ENCODE peak calls at places on chromosomes 16 and 17, in nine cellular contexts. One of them, this sample, is unnamed. For H3K4me1, the result is how much of the 10 kb centered on the place peaks cover.

GRCh38 chr16:85104821-85105391 is 7.4 kb downstream of the CIBAR2 start:
- DNase-seq in heart left ventricle: no peak
- DNase-seq in HCT116: no peak
- DNase-seq in esophagus muscularis mucosa: no peak
- DNase-seq in upper lobe of left lung: peak
- DNase-seq in GM12878: peak
- DNase-seq in breast epithelium: no peak
- DNase-seq in ovary: no peak
- DNase-seq in prostate gland: no peak
- DNase-seq in this sample: no peak

GRCh38 chr17:77730376-77730775 is 228.1 kb upstream of the TNRC6C start:
- DNase-seq in ovary: no peak
- DNase-seq in upper lobe of left lung: no peak
- DNase-seq in prostate gland: no peak
- DNase-seq in GM12878: no peak
- DNase-seq in heart left ventricle: no peak
- DNase-seq in esophagus muscularis mucosa: no peak
- DNase-seq in HCT116: no peak
- DNase-seq in breast epithelium: no peak
- DNase-seq in this sample: no peak

GRCh38 chr16:53744449-53744848 is 40.5 kb downstream of the FTO start:
- DNase-seq in esophagus muscularis mucosa: no peak
- DNase-seq in prostate gland: no peak
- DNase-seq in upper lobe of left lung: no peak
- DNase-seq in heart left ventricle: no peak
- DNase-seq in breast epithelium: no peak
- DNase-seq in GM12878: no peak
- DNase-seq in ovary: no peak
- DNase-seq in HCT116: no peak
- DNase-seq in this sample: no peak

GRCh38 chr16:16915771-16916170 is 536.8 kb downstream of the NPIPA7 start:
- DNase-seq in HCT116: no peak
- DNase-seq in upper lobe of left lung: no peak
- DNase-seq in ovary: no peak
- DNase-seq in breast epithelium: no peak
- DNase-seq in GM12878: no peak
- DNase-seq in prostate gland: no peak
- DNase-seq in esophagus muscularis mucosa: no peak
- DNase-seq in heart left ventricle: no peak
- DNase-seq in this sample: no peak

GRCh38 chr17:767076-767475 is 15.0 kb downstream of the GLOD4 start:
- DNase-seq in heart left ventricle: no peak
- DNase-seq in upper lobe of left lung: no peak
- DNase-seq in breast epithelium: no peak
- DNase-seq in HCT116: no peak
- DNase-seq in ovary: no peak
- DNase-seq in prostate gland: no peak
- DNase-seq in esophagus muscularis mucosa: no peak
- DNase-seq in GM12878: no peak
- DNase-seq in this sample: no peak

GRCh38 chr17:16916557-16916920 is 55.4 kb downstream of the TNFRSF13B start:
- DNase-seq in ovary: no peak
- DNase-seq in GM12878: no peak
- DNase-seq in breast epithelium: peak
- DNase-seq in upper lobe of left lung: no peak
- DNase-seq in prostate gland: no peak
- DNase-seq in HCT116: no peak
- DNase-seq in esophagus muscularis mucosa: no peak
- DNase-seq in heart left ventricle: no peak
- DNase-seq in this sample: no peak

GRCh38 chr16:68539704-68540370 is 746 bp downstream of the ZFP90 start:
- DNase-seq in heart left ventricle: no peak
- DNase-seq in prostate gland: no peak
- DNase-seq in breast epithelium: no peak
- DNase-seq in GM12878: no peak
- DNase-seq in HCT116: no peak
- DNase-seq in upper lobe of left lung: no peak
- DNase-seq in ovary: no peak
- DNase-seq in esophagus muscularis mucosa: no peak
- DNase-seq in this sample: peak

GRCh38 chr17:58319181-58320162 is 9.1 kb downstream of the TSPOAP1 start:
- DNase-seq in heart left ventricle: peak
- DNase-seq in HCT116: no peak
- DNase-seq in GM12878: no peak
- DNase-seq in prostate gland: no peak
- DNase-seq in upper lobe of left lung: no peak
- DNase-seq in breast epithelium: peak
- DNase-seq in ovary: peak
- DNase-seq in esophagus muscularis mucosa: no peak
- DNase-seq in this sample: no peak

GRCh38 chr16:24013733-24014645 is 178.2 kb downstream of the PRKCB start:
- DNase-seq in HCT116: no peak
- DNase-seq in GM12878: peak
- DNase-seq in breast epithelium: no peak
- DNase-seq in prostate gland: no peak
- DNase-seq in heart left ventricle: no peak
- DNase-seq in upper lobe of left lung: peak
- DNase-seq in esophagus muscularis mucosa: no peak
- DNase-seq in ovary: no peak
- DNase-seq in this sample: no peak

GRCh38 chr16:2663553-2664521 is 18.5 kb upstream of the KCTD5 start:
- DNase-seq in GM12878: no peak
- DNase-seq in breast epithelium: no peak
- DNase-seq in HCT116: no peak
- DNase-seq in esophagus muscularis mucosa: no peak
- DNase-seq in prostate gland: peak
- DNase-seq in heart left ventricle: no peak
- DNase-seq in ovary: no peak
- DNase-seq in upper lobe of left lung: peak
- DNase-seq in this sample: no peak

GRCh38 chr16:12927591-12927990 is 26.2 kb downstream of the SHISA9 start:
- DNase-seq in prostate gland: no peak
- DNase-seq in HCT116: no peak
- DNase-seq in ovary: no peak
- DNase-seq in upper lobe of left lung: no peak
- DNase-seq in breast epithelium: no peak
- DNase-seq in esophagus muscularis mucosa: no peak
- DNase-seq in GM12878: no peak
- DNase-seq in heart left ventricle: no peak
- DNase-seq in this sample: no peak

GRCh38 chr16:77299395-77299794 is 100.2 kb downstream of the SYCE1L start:
- DNase-seq in breast epithelium: no peak
- DNase-seq in prostate gland: no peak
- DNase-seq in HCT116: no peak
- DNase-seq in heart left ventricle: no peak
- DNase-seq in esophagus muscularis mucosa: no peak
- DNase-seq in ovary: no peak
- DNase-seq in upper lobe of left lung: no peak
- DNase-seq in GM12878: peak
- DNase-seq in this sample: no peak

GRCh38 chr16:57528499-57529323 is 7.7 kb downstream of the CCDC102A start:
- DNase-seq in HCT116: no peak
- DNase-seq in esophagus muscularis mucosa: no peak
- DNase-seq in breast epithelium: no peak
- DNase-seq in heart left ventricle: peak
- DNase-seq in prostate gland: no peak
- DNase-seq in ovary: peak
- DNase-seq in GM12878: no peak
- DNase-seq in upper lobe of left lung: no peak
- DNase-seq in this sample: peak

GRCh38 chr16:74813109-74813641 is 38.6 kb upstream of the FA2H start:
- DNase-seq in upper lobe of left lung: peak
- DNase-seq in heart left ventricle: peak
- DNase-seq in breast epithelium: peak
- DNase-seq in prostate gland: peak
- DNase-seq in GM12878: peak
- DNase-seq in ovary: peak
- DNase-seq in HCT116: peak
- DNase-seq in esophagus muscularis mucosa: no peak
- DNase-seq in this sample: peak

GRCh38 chr16:4064950-4065352 is 51.3 kb downstream of the ADCY9 start:
- DNase-seq in HCT116: no peak
- DNase-seq in esophagus muscularis mucosa: no peak
- DNase-seq in GM12878: no peak
- DNase-seq in breast epithelium: no peak
- DNase-seq in heart left ventricle: no peak
- DNase-seq in upper lobe of left lung: no peak
- DNase-seq in ovary: no peak
- DNase-seq in prostate gland: no peak
- DNase-seq in this sample: no peak

GRCh38 chr16:50505714-50506542 is 42.3 kb upstream of the NKD1 start:
- DNase-seq in GM12878: no peak
- DNase-seq in ovary: no peak
- DNase-seq in upper lobe of left lung: no peak
- DNase-seq in heart left ventricle: no peak
- DNase-seq in prostate gland: no peak
- DNase-seq in breast epithelium: no peak
- DNase-seq in esophagus muscularis mucosa: peak
- DNase-seq in HCT116: no peak
- DNase-seq in this sample: no peak

GRCh38 chr17:50059256-50059655 is 3.3 kb downstream of the ITGA3 start:
- DNase-seq in HCT116: no peak
- DNase-seq in heart left ventricle: no peak
- DNase-seq in prostate gland: no peak
- DNase-seq in upper lobe of left lung: peak
- DNase-seq in GM12878: no peak
- DNase-seq in ovary: no peak
- DNase-seq in breast epithelium: no peak
- DNase-seq in esophagus muscularis mucosa: no peak
- DNase-seq in this sample: peak
- H3K4me3 ChIP-seq in HCT116: peak
- H3K4me3 ChIP-seq in heart left ventricle: no peak
- H3K4me3 ChIP-seq in prostate gland: no peak
- H3K4me3 ChIP-seq in upper lobe of left lung: no peak
- H3K4me3 ChIP-seq in GM12878: no peak
- H3K4me3 ChIP-seq in ovary: no peak
- H3K4me3 ChIP-seq in breast epithelium: peak
- H3K4me3 ChIP-seq in esophagus muscularis mucosa: no peak
- H3K4me3 ChIP-seq in this sample: no peak

DNA sequence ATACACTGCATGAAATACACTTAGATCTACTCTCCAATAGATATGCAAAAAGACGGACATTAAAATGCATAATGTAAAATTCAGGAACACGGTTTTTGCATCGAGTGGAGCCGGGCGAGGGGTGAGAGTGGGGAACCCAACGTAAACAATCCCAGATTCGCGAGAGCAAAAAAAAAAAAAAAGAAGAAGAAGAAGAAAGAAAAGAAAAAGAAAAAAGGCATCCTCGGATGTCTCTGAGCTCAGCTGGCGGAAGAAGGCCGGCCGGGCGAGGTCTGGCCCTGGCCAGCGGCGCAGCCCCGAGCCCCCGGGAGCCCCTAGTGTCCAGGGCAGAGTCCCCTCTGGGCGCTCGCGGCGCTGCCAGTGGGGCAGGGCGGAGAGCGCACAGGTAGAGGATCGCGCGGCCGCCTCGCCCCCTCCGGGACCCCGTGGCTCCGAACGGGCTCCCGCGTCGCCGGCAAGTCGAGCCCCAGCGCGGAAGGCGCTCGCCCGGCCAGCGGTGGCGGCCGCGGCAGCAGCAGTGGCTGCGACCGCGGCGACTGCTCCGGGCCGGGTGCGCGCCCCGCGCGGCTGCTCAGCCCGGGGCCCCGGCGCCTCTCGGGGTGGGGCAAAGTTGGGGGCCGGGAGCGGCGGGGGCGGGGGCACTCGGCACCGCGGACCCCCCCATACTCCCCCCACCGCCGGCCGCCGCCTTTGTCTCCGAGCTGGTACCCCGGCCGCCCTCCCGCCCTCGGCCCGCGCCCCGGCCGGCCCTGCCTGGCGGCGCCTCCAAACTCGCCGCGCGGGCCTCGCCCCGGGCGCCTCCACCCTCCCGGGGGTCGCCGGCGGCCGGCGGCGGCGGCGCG is 9.7 kb upstream of the ZFHX3 start:
- DNase-seq in upper lobe of left lung: no peak
- DNase-seq in ovary: peak
- DNase-seq in HCT116: no peak
- DNase-seq in esophagus muscularis mucosa: no peak
- DNase-seq in heart left ventricle: no peak
- DNase-seq in GM12878: no peak
- DNase-seq in prostate gland: no peak
- DNase-seq in breast epithelium: no peak
- DNase-seq in this sample: peak
- H3K4me1 ChIP-seq in upper lobe of left lung: half or more
- H3K4me1 ChIP-seq in ovary: under half
- H3K4me1 ChIP-seq in HCT116: under half
- H3K4me1 ChIP-seq in esophagus muscularis mucosa: half or more
- H3K4me1 ChIP-seq in heart left ventricle: half or more
- H3K4me1 ChIP-seq in GM12878: under half
- H3K4me1 ChIP-seq in prostate gland: under half
- H3K4me1 ChIP-seq in breast epithelium: under half
- H3K4me1 ChIP-seq in this sample: under half

GRCh38 chr17:42677921-42678781 is 1.4 kb upstream of the PLEKHH3 start:
- DNase-seq in breast epithelium: no peak
- DNase-seq in upper lobe of left lung: peak
- DNase-seq in GM12878: no peak
- DNase-seq in esophagus muscularis mucosa: peak
- DNase-seq in HCT116: peak
- DNase-seq in heart left ventricle: peak
- DNase-seq in prostate gland: peak
- DNase-seq in ovary: peak
- DNase-seq in this sample: peak
- TF ChIP-seq POLR2A in breast epithelium: no peak
- TF ChIP-seq POLR2A in upper lobe of left lung: peak
- TF ChIP-seq POLR2A in GM12878: peak
- TF ChIP-seq POLR2A in esophagus muscularis mucosa: no peak
- TF ChIP-seq POLR2A in HCT116: peak
- TF ChIP-seq POLR2A in heart left ventricle: no peak
- TF ChIP-seq POLR2A in prostate gland: peak
- TF ChIP-seq POLR2A in ovary: peak
- TF ChIP-seq POLR2A in this sample: peak

GRCh38 chr16:65781855-65782254 is 584.6 kb upstream of the CDH5 start:
- DNase-seq in esophagus muscularis mucosa: no peak
- DNase-seq in HCT116: no peak
- DNase-seq in GM12878: no peak
- DNase-seq in upper lobe of left lung: no peak
- DNase-seq in prostate gland: no peak
- DNase-seq in breast epithelium: no peak
- DNase-seq in heart left ventricle: no peak
- DNase-seq in ovary: no peak
- DNase-seq in this sample: no peak

GRCh38 chr16:65781363-65781762 is 585.1 kb upstream of the CDH5 start:
- DNase-seq in GM12878: no peak
- DNase-seq in breast epithelium: no peak
- DNase-seq in ovary: no peak
- DNase-seq in upper lobe of left lung: no peak
- DNase-seq in heart left ventricle: no peak
- DNase-seq in HCT116: no peak
- DNase-seq in prostate gland: no peak
- DNase-seq in esophagus muscularis mucosa: no peak
- DNase-seq in this sample: no peak

GRCh38 chr16:65779196-65779595 is 587.3 kb upstream of the CDH5 start:
- DNase-seq in ovary: no peak
- DNase-seq in prostate gland: no peak
- DNase-seq in heart left ventricle: no peak
- DNase-seq in esophagus muscularis mucosa: no peak
- DNase-seq in GM12878: no peak
- DNase-seq in HCT116: no peak
- DNase-seq in upper lobe of left lung: no peak
- DNase-seq in breast epithelium: no peak
- DNase-seq in this sample: no peak

GRCh38 chr16:65783709-65784474 is 582.6 kb upstream of the CDH5 start:
- DNase-seq in HCT116: no peak
- DNase-seq in heart left ventricle: no peak
- DNase-seq in esophagus muscularis mucosa: no peak
- DNase-seq in prostate gland: no peak
- DNase-seq in upper lobe of left lung: no peak
- DNase-seq in breast epithelium: no peak
- DNase-seq in GM12878: no peak
- DNase-seq in ovary: no peak
- DNase-seq in this sample: no peak

GRCh38 chr16:65782537-65783290 is 583.8 kb upstream of the CDH5 start:
- DNase-seq in prostate gland: peak
- DNase-seq in heart left ventricle: no peak
- DNase-seq in esophagus muscularis mucosa: no peak
- DNase-seq in HCT116: no peak
- DNase-seq in ovary: no peak
- DNase-seq in GM12878: no peak
- DNase-seq in breast epithelium: no peak
- DNase-seq in upper lobe of left lung: no peak
- DNase-seq in this sample: no peak
- H3K4me3 ChIP-seq in prostate gland: no peak
- H3K4me3 ChIP-seq in heart left ventricle: no peak
- H3K4me3 ChIP-seq in esophagus muscularis mucosa: no peak
- H3K4me3 ChIP-seq in HCT116: no peak
- H3K4me3 ChIP-seq in ovary: no peak
- H3K4me3 ChIP-seq in GM12878: no peak
- H3K4me3 ChIP-seq in breast epithelium: no peak
- H3K4me3 ChIP-seq in upper lobe of left lung: no peak
- H3K4me3 ChIP-seq in this sample: no peak

This sample was measured in thyroid gland.